ENCODE peak calls at places on chromosomes 5 and 9, in seven cellular contexts. D, K, V, M, F, G and X are unnamed samples.

GRCh38 chr5:58412932-58413331 is 47.0 kb downstream of the PLK2 start:
- DNase-seq in G (no peak), D (no peak), V (no peak), F (no peak), M (no peak), K (no peak), X (peak)

GRCh38 chr5:176780071-176780850 is 30.1 kb upstream of the UNC5A start:
- DNase-seq in K (no peak), F (no peak), D (no peak), V (no peak), G (no peak), M (peak), X (no peak)

GRCh38 chr5:74192606-74193299 is 447.8 kb downstream of the ENC1 start:
- DNase-seq in D (no peak), K (no peak), V (no peak), F (no peak), M (no peak), G (no peak), X (no peak)

GRCh38 chr9:121999556-121999955 is 93.6 kb downstream of the TTLL11 start:
- DNase-seq in K (no peak), V (no peak), D (no peak), M (no peak), G (no peak), F (no peak), X (no peak)

GRCh38 chr5:110169461-110169860 is 479.7 kb downstream of the MAN2A1 start:
- DNase-seq in F (no peak), M (no peak), V (no peak), D (no peak), K (no peak), G (no peak), X (no peak)

GRCh38 chr9:126527109-126527825 is 86.5 kb upstream of the LMX1B start:
- DNase-seq in K (no peak), M (no peak), D (no peak), F (no peak), G (no peak), V (no peak), X (no peak)

GRCh38 chr5:39616131-39616530 is 191.4 kb upstream of the DAB2 start:
- DNase-seq in G (no peak), F (no peak), K (no peak), D (no peak), M (no peak), V (no peak), X (peak)

GRCh38 chr9:135188681-135189151 is 101.2 kb downstream of the OLFM1 start:
- DNase-seq in G (no peak), M (no peak), K (no peak), D (no peak), V (no peak), F (no peak), X (no peak)

GRCh38 chr5:53249529-53249928 is 140.0 kb upstream of the MOCS2 start:
- DNase-seq in F (no peak), K (no peak), M (peak), V (no peak), G (peak), D (no peak), X (peak)

GRCh38 chr5:55218966-55219365 is 8.1 kb downstream of the MCIDAS start:
- DNase-seq in F (peak), M (no peak), K (no peak), V (no peak), D (no peak), G (peak), X (peak)

GRCh38 chr9:7376213-7376612 is 423.4 kb downstream of the DMAC1 start:
- DNase-seq in G (no peak), V (no peak), K (no peak), F (no peak), D (no peak), M (no peak), X (no peak)

GRCh38 chr5:86917117-86917579 is 299.4 kb downstream of the COX7C start:
- DNase-seq in V (no peak), F (no peak), K (no peak), D (no peak), M (peak), G (peak), X (peak)